ENCODE peak calls at places on chromosomes 5 and 9, in nine cellular contexts. One of them, this sample, is unnamed.

GRCh38 chr5:163580516-163580915 is 75.1 kb downstream of the MAT2B start:
- DNase-seq in stimulated activated naive B cell treated with anti-CD40 and anti-IgM and Interleukin-4, amounts not matched to agents 10 μg/mL and 1 μg/mL and 100 μg/mL, for 72 hours: no peak
- DNase-seq in thyroid gland: no peak
- DNase-seq in stimulated activated CD4-positive, alpha-beta T cell treated with anti-CD3 and anti-CD28 coated beads, Interleukin-2, amount 100 ng/mL, for 48 hours: no peak
- DNase-seq in amygdala: no peak
- DNase-seq in GM23338: no peak
- DNase-seq in cardiac fibroblast: no peak
- DNase-seq in T-cell: no peak
- DNase-seq in naive thymus-derived CD4-positive, alpha-beta T cell: no peak
- DNase-seq in this sample: no peak

GRCh38 chr5:101679816-101680215 is 616.3 kb downstream of the SLCO4C1 start:
- DNase-seq in stimulated activated naive B cell treated with anti-CD40 and anti-IgM and Interleukin-4, amounts not matched to agents 10 μg/mL and 1 μg/mL and 100 μg/mL, for 72 hours: no peak
- DNase-seq in thyroid gland: no peak
- DNase-seq in stimulated activated CD4-positive, alpha-beta T cell treated with anti-CD3 and anti-CD28 coated beads, Interleukin-2, amount 100 ng/mL, for 48 hours: no peak
- DNase-seq in amygdala: no peak
- DNase-seq in GM23338: no peak
- DNase-seq in cardiac fibroblast: peak
- DNase-seq in T-cell: no peak
- DNase-seq in naive thymus-derived CD4-positive, alpha-beta T cell: no peak
- DNase-seq in this sample: no peak

GRCh38 chr9:121650220-121651013 is 1.0 kb upstream of the DAB2IP start:
- DNase-seq in stimulated activated naive B cell treated with anti-CD40 and anti-IgM and Interleukin-4, amounts not matched to agents 10 μg/mL and 1 μg/mL and 100 μg/mL, for 72 hours: no peak
- DNase-seq in thyroid gland: peak
- DNase-seq in stimulated activated CD4-positive, alpha-beta T cell treated with anti-CD3 and anti-CD28 coated beads, Interleukin-2, amount 100 ng/mL, for 48 hours: no peak
- DNase-seq in amygdala: no peak
- DNase-seq in GM23338: peak
- DNase-seq in cardiac fibroblast: peak
- DNase-seq in T-cell: no peak
- DNase-seq in naive thymus-derived CD4-positive, alpha-beta T cell: no peak
- DNase-seq in this sample: no peak

GRCh38 chr9:114697951-114698351 is 16.0 kb upstream of the TEX48 start:
- DNase-seq in stimulated activated naive B cell treated with anti-CD40 and anti-IgM and Interleukin-4, amounts not matched to agents 10 μg/mL and 1 μg/mL and 100 μg/mL, for 72 hours: no peak
- DNase-seq in thyroid gland: no peak
- DNase-seq in stimulated activated CD4-positive, alpha-beta T cell treated with anti-CD3 and anti-CD28 coated beads, Interleukin-2, amount 100 ng/mL, for 48 hours: no peak
- DNase-seq in amygdala: no peak
- DNase-seq in GM23338: no peak
- DNase-seq in cardiac fibroblast: no peak
- DNase-seq in T-cell: no peak
- DNase-seq in naive thymus-derived CD4-positive, alpha-beta T cell: no peak
- DNase-seq in this sample: no peak

GRCh38 chr5:96149546-96149945 is 187.9 kb upstream of the ELL2 start:
- DNase-seq in stimulated activated naive B cell treated with anti-CD40 and anti-IgM and Interleukin-4, amounts not matched to agents 10 μg/mL and 1 μg/mL and 100 μg/mL, for 72 hours: no peak
- DNase-seq in thyroid gland: no peak
- DNase-seq in stimulated activated CD4-positive, alpha-beta T cell treated with anti-CD3 and anti-CD28 coated beads, Interleukin-2, amount 100 ng/mL, for 48 hours: no peak
- DNase-seq in amygdala: no peak
- DNase-seq in GM23338: no peak
- DNase-seq in cardiac fibroblast: peak
- DNase-seq in T-cell: no peak
- DNase-seq in naive thymus-derived CD4-positive, alpha-beta T cell: no peak
- DNase-seq in this sample: no peak

GRCh38 chr5:157865844-157866243 is 6.9 kb upstream of the CLINT1 start:
- DNase-seq in stimulated activated naive B cell treated with anti-CD40 and anti-IgM and Interleukin-4, amounts not matched to agents 10 μg/mL and 1 μg/mL and 100 μg/mL, for 72 hours: no peak
- DNase-seq in thyroid gland: no peak
- DNase-seq in stimulated activated CD4-positive, alpha-beta T cell treated with anti-CD3 and anti-CD28 coated beads, Interleukin-2, amount 100 ng/mL, for 48 hours: no peak
- DNase-seq in amygdala: no peak
- DNase-seq in GM23338: no peak
- DNase-seq in cardiac fibroblast: no peak
- DNase-seq in T-cell: no peak
- DNase-seq in naive thymus-derived CD4-positive, alpha-beta T cell: no peak
- DNase-seq in this sample: no peak

GRCh38 chr5:126914813-126915436 is 115.4 kb downstream of the MARCHF3 start:
- DNase-seq in stimulated activated naive B cell treated with anti-CD40 and anti-IgM and Interleukin-4, amounts not matched to agents 10 μg/mL and 1 μg/mL and 100 μg/mL, for 72 hours: no peak
- DNase-seq in thyroid gland: peak
- DNase-seq in stimulated activated CD4-positive, alpha-beta T cell treated with anti-CD3 and anti-CD28 coated beads, Interleukin-2, amount 100 ng/mL, for 48 hours: no peak
- DNase-seq in amygdala: no peak
- DNase-seq in GM23338: no peak
- DNase-seq in cardiac fibroblast: no peak
- DNase-seq in T-cell: no peak
- DNase-seq in naive thymus-derived CD4-positive, alpha-beta T cell: no peak
- DNase-seq in this sample: no peak

GRCh38 chr9:98906273-98907040 is 37.2 kb upstream of the COL15A1 start:
- DNase-seq in stimulated activated naive B cell treated with anti-CD40 and anti-IgM and Interleukin-4, amounts not matched to agents 10 μg/mL and 1 μg/mL and 100 μg/mL, for 72 hours: no peak
- DNase-seq in thyroid gland: no peak
- DNase-seq in stimulated activated CD4-positive, alpha-beta T cell treated with anti-CD3 and anti-CD28 coated beads, Interleukin-2, amount 100 ng/mL, for 48 hours: no peak
- DNase-seq in amygdala: no peak
- DNase-seq in GM23338: no peak
- DNase-seq in cardiac fibroblast: peak
- DNase-seq in T-cell: no peak
- DNase-seq in naive thymus-derived CD4-positive, alpha-beta T cell: no peak
- DNase-seq in this sample: no peak

GRCh38 chr5:127486471-127486870 is 31.0 kb upstream of the PRRC1 start:
- DNase-seq in stimulated activated naive B cell treated with anti-CD40 and anti-IgM and Interleukin-4, amounts not matched to agents 10 μg/mL and 1 μg/mL and 100 μg/mL, for 72 hours: no peak
- DNase-seq in thyroid gland: no peak
- DNase-seq in stimulated activated CD4-positive, alpha-beta T cell treated with anti-CD3 and anti-CD28 coated beads, Interleukin-2, amount 100 ng/mL, for 48 hours: no peak
- DNase-seq in amygdala: no peak
- DNase-seq in GM23338: no peak
- DNase-seq in cardiac fibroblast: no peak
- DNase-seq in T-cell: no peak
- DNase-seq in naive thymus-derived CD4-positive, alpha-beta T cell: no peak
- DNase-seq in this sample: no peak

GRCh38 chr9:34457266-34458012 is 931 bp downstream of the FAM219A start:
- DNase-seq in stimulated activated naive B cell treated with anti-CD40 and anti-IgM and Interleukin-4, amounts not matched to agents 10 μg/mL and 1 μg/mL and 100 μg/mL, for 72 hours: no peak
- DNase-seq in thyroid gland: peak
- DNase-seq in stimulated activated CD4-positive, alpha-beta T cell treated with anti-CD3 and anti-CD28 coated beads, Interleukin-2, amount 100 ng/mL, for 48 hours: no peak
- DNase-seq in amygdala: peak
- DNase-seq in GM23338: peak
- DNase-seq in cardiac fibroblast: peak
- DNase-seq in T-cell: no peak
- DNase-seq in naive thymus-derived CD4-positive, alpha-beta T cell: peak
- DNase-seq in this sample: no peak

GRCh38 chr9:114371986-114372917 is 15.5 kb downstream of the AKNA start:
- DNase-seq in stimulated activated naive B cell treated with anti-CD40 and anti-IgM and Interleukin-4, amounts not matched to agents 10 μg/mL and 1 μg/mL and 100 μg/mL, for 72 hours: no peak
- DNase-seq in thyroid gland: no peak
- DNase-seq in stimulated activated CD4-positive, alpha-beta T cell treated with anti-CD3 and anti-CD28 coated beads, Interleukin-2, amount 100 ng/mL, for 48 hours: no peak
- DNase-seq in amygdala: no peak
- DNase-seq in GM23338: no peak
- DNase-seq in cardiac fibroblast: peak
- DNase-seq in T-cell: no peak
- DNase-seq in naive thymus-derived CD4-positive, alpha-beta T cell: peak
- DNase-seq in this sample: peak

GRCh38 chr5:61816585-61817450 is 484.8 kb downstream of the ZSWIM6 start:
- DNase-seq in stimulated activated naive B cell treated with anti-CD40 and anti-IgM and Interleukin-4, amounts not matched to agents 10 μg/mL and 1 μg/mL and 100 μg/mL, for 72 hours: no peak
- DNase-seq in thyroid gland: no peak
- DNase-seq in stimulated activated CD4-positive, alpha-beta T cell treated with anti-CD3 and anti-CD28 coated beads, Interleukin-2, amount 100 ng/mL, for 48 hours: no peak
- DNase-seq in amygdala: no peak
- DNase-seq in GM23338: no peak
- DNase-seq in cardiac fibroblast: no peak
- DNase-seq in T-cell: no peak
- DNase-seq in naive thymus-derived CD4-positive, alpha-beta T cell: no peak
- DNase-seq in this sample: no peak

GRCh38 chr5:145463634-145464033 is 371.5 kb downstream of the PRELID2 start:
- DNase-seq in stimulated activated naive B cell treated with anti-CD40 and anti-IgM and Interleukin-4, amounts not matched to agents 10 μg/mL and 1 μg/mL and 100 μg/mL, for 72 hours: no peak
- DNase-seq in thyroid gland: no peak
- DNase-seq in stimulated activated CD4-positive, alpha-beta T cell treated with anti-CD3 and anti-CD28 coated beads, Interleukin-2, amount 100 ng/mL, for 48 hours: no peak
- DNase-seq in amygdala: no peak
- DNase-seq in GM23338: no peak
- DNase-seq in cardiac fibroblast: peak
- DNase-seq in T-cell: no peak
- DNase-seq in naive thymus-derived CD4-positive, alpha-beta T cell: no peak
- DNase-seq in this sample: no peak